ENCODE peak calls at places on chromosomes 11 and 22, in nine cellular contexts. U, A, Y, E, J, F, K, Z and R are unnamed samples.

GRCh38 chr11:23123766-23124165 is 263.5 kb upstream of the CCDC179 start:
- DNase-seq in F (no peak), K (no peak), J (no peak), Z (peak), Y (no peak), U (peak), A (no peak), E (no peak), R (peak)

GRCh38 chr11:13134886-13135285 is 125.8 kb downstream of the RASSF10 start:
- DNase-seq in F (no peak), Z (no peak), K (no peak), U (no peak), E (no peak), Y (no peak), A (no peak), J (no peak), R (no peak)

GRCh38 chr11:68383976-68384501 is 71.6 kb downstream of the LRP5 start:
- DNase-seq in Z (peak), U (peak), E (peak), J (peak), A (peak), F (peak), K (peak), Y (no peak), R (no peak)

GRCh38 chr11:69135420-69136363 is 20.0 kb upstream of the SMIM38 start:
- DNase-seq in K (no peak), A (no peak), J (no peak), Z (no peak), U (no peak), Y (peak), F (no peak), E (no peak), R (no peak)

GRCh38 chr11:126305699-126306098 is 1.8 kb downstream of the DCPS start:
- DNase-seq in U (no peak), F (no peak), Z (no peak), E (no peak), Y (no peak), K (no peak), A (peak), J (peak), R (no peak)

GRCh38 chr11:95715777-95716241 is 73.8 kb downstream of the FAM76B start:
- DNase-seq in Z (peak), U (peak), Y (no peak), F (no peak), A (no peak), E (no peak), K (no peak), J (peak), R (no peak)

GRCh38 chr22:35749808-35750207 is 32.1 kb downstream of the APOL5 start:
- DNase-seq in J (peak), Z (no peak), U (no peak), E (no peak), A (no peak), F (no peak), Y (no peak), K (no peak), R (peak)

GRCh38 chr11:9120659-9121350 is 29.4 kb upstream of the SCUBE2 start:
- DNase-seq in F (peak), Y (no peak), U (no peak), E (no peak), J (no peak), Z (no peak), K (no peak), A (no peak), R (no peak)

GRCh38 chr11:34158661-34159060 is 53.2 kb downstream of the NAT10 start:
- DNase-seq in A (no peak), Y (no peak), U (no peak), E (no peak), Z (no peak), K (no peak), J (peak), F (no peak), R (no peak)

GRCh38 chr11:70928854-70929598 is 323.4 kb downstream of the SHANK2 start:
- DNase-seq in K (no peak), J (no peak), U (no peak), E (no peak), F (no peak), Z (no peak), A (no peak), Y (no peak), R (no peak)

GRCh38 chr11:68912254-68912653 is 8.6 kb downstream of the IGHMBP2 start:
- DNase-seq in Z (no peak), F (no peak), E (no peak), U (peak), K (no peak), Y (no peak), A (no peak), J (no peak), R (no peak)

GRCh38 chr22:23522642-23523251 is 57.3 kb downstream of the IGLL1 start:
- DNase-seq in K (peak), J (no peak), U (peak), F (no peak), E (no peak), Y (no peak), Z (no peak), A (peak), R (no peak)

GRCh38 chr11:115042002-115042401 is 363.7 kb downstream of the NXPE2 start:
- DNase-seq in F (no peak), Z (no peak), A (no peak), K (peak), Y (no peak), E (no peak), J (no peak), U (no peak), R (no peak)

GRCh38 chr11:1943977-1944376 is 3.2 kb upstream of the MRPL23 start:
- DNase-seq in J (no peak), Z (peak), U (peak), E (peak), K (no peak), Y (no peak), F (no peak), A (no peak), R (peak)

GRCh38 chr11:3989251-3989650 is 105.3 kb upstream of the RRM1 start:
- DNase-seq in Z (no peak), K (no peak), Y (no peak), J (no peak), A (peak), F (no peak), E (no peak), U (no peak), R (no peak)

GRCh38 chr11:63547076-63547475 is 10.5 kb downstream of the PLAAT4 start:
- DNase-seq in Z (no peak), A (no peak), U (no peak), Y (no peak), J (no peak), F (no peak), K (no peak), E (no peak), R (no peak)

GRCh38 chr11:63543711-63544110 is 7.1 kb downstream of the PLAAT4 start:
- DNase-seq in Z (no peak), U (no peak), A (no peak), E (no peak), J (no peak), K (no peak), F (no peak), Y (no peak), R (no peak)

GRCh38 chr11:63549411-63549810 is 12.8 kb downstream of the PLAAT4 start:
- DNase-seq in E (no peak), K (no peak), U (no peak), F (no peak), Y (peak), J (no peak), A (no peak), Z (no peak), R (no peak)

GRCh38 chr11:63551889-63552266 is 11.3 kb downstream of the PLAAT2 start:
- DNase-seq in K (no peak), J (no peak), E (no peak), A (no peak), U (no peak), Z (no peak), Y (peak), F (no peak), R (no peak)

DNA sequence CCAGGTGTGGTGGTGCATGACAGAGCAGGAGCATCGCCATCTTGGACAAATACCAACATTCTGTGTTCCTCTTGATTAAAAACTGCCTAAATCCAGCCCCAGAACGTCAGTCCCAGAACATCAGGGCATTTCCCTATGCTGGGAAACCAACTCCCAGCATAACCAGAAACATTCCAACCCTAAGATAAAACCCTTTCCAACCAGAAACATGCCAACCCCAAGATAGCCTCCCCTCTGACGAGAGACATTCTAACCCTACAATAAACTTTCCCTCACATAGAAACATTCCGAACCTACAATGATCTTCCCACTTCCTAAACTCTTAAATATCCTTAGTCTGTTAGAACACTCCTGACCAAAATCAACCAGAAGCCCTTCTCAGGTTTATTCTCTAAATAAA is 11.6 kb downstream of the PLAAT4 start:
- DNase-seq in Y (no peak), K (no peak), J (no peak), Z (no peak), E (no peak), A (no peak), U (no peak), F (no peak), R (no peak)
- H3K4me3 ChIP-seq in Y (no peak), K (no peak), J (no peak), Z (no peak), E (no peak), A (no peak), U (no peak), F (no peak), R (no peak)

GRCh38 chr11:100574894-100575769 is 112.0 kb upstream of the ARHGAP42 start:
- DNase-seq in K (no peak), A (no peak), E (no peak), F (no peak), J (no peak), U (peak), Y (no peak), Z (peak), R (no peak)
- TF ChIP-seq CTCF in K (peak), A (peak), E (no peak), F (peak), J (peak), U (peak), Y (no peak), Z (peak), R (no peak)

DNA sequence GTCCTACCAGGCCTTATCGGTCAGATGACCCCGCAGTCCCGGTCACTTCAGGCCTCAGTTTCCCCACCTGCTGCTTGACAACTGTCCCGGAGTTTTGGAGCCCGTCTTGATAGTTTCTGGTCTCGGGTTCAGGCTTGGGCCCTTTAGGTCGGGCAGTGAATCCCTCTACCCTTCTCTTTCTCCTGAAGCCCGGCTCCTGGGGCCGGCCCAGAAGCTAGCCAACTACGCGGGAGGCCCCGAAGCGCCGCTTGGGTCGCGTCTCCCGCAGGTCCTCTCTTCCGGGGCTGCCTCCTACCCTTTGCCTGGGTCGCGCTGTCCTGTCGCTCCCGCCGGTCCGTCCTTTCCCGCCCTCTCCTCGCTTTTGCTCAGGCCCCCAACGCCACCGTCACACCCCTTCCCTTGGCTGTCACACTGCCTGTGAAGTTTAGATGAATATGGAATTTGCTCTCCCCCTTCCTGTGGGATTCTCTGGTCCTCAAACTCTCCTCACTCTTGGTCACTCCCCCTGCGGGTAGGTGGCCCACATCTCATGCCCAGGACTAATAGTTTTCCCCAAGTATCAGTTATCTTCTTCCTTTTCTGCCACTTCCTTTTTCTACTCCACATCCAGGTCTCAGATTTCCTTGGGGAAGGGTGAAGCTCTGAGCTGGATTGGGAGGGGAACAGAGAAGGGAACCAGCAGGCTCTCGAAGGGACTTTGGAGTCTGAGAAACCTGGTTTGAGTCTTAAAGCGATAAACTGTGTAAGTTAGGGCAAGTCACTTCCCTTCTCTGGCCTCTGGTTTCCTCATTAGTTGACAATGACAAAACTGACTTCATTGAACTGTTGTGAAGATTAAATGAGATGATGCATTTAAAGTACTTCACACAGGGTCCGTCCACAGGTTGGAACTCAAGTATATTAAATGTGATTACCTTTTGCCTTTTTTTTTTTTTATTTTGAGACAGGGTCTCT is 791 bp downstream of the RAB1B start:
- DNase-seq in Z (no peak), U (peak), K (no peak), J (peak), Y (no peak), A (no peak), F (peak), E (no peak), R (peak)
- H3K4me3 ChIP-seq in Z (peak), U (peak), K (peak), J (peak), Y (peak), A (peak), F (peak), E (peak), R (peak)

DNA sequence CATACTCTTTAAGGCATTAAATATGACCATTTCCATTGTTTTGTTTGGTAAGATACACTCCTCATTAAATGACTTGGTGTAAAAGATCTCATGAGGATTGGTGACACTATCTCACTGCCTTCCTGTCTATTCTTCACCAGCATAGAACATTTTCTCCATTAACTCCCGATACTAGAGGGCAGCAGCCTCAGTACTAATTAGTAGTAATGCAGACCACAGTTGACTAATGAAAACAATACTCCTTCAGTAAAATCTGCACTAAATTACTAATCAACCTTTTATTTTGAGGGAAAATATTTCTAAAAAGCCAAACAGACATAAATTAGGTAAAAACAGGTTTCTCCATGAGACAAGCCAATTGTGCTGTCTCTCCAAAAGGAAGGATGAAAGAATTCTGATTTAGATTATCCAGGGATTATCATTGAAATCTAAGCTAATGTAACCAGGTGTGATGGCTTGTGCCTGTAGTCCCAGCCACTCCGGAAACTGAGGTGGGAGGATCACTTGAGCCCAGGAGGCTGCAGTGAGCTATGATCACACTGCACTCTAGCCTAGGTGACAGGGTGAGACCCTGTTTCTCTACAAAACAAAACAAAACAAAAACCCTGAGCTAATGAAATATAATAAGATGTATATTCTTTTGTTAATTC is 9.4 kb downstream of the PGM2L1 start:
- DNase-seq in E (peak), F (peak), A (no peak), J (peak), K (peak), Z (peak), Y (no peak), U (peak), R (peak)
- TF ChIP-seq CTCF in E (peak), F (peak), A (peak), J (peak), K (peak), Z (peak), Y (peak), U (peak), R (peak)

GRCh38 chr11:129614256-129614944 is 201.2 kb upstream of the TMEM45B start:
- DNase-seq in Y (no peak), A (no peak), J (no peak), F (no peak), K (no peak), U (no peak), Z (no peak), E (no peak), R (no peak)

GRCh38 chr11:129613076-129613475 is 202.6 kb upstream of the TMEM45B start:
- DNase-seq in J (no peak), U (no peak), F (no peak), Z (peak), A (no peak), E (no peak), Y (no peak), K (no peak), R (no peak)

GRCh38 chr11:129610125-129610524 is 205.5 kb upstream of the TMEM45B start:
- DNase-seq in A (no peak), J (no peak), Y (no peak), U (no peak), K (no peak), Z (no peak), F (no peak), E (no peak), R (no peak)

GRCh38 chr11:129610545-129610944 is 205.1 kb upstream of the TMEM45B start:
- DNase-seq in Z (no peak), J (no peak), A (no peak), U (no peak), Y (no peak), E (no peak), F (no peak), K (no peak), R (no peak)

GRCh38 chr11:129611661-129612566 is 203.7 kb upstream of the TMEM45B start:
- DNase-seq in K (no peak), Y (no peak), J (no peak), U (peak), A (no peak), Z (no peak), E (no peak), F (no peak), R (no peak)
- H3K4me3 ChIP-seq in K (no peak), Y (no peak), J (no peak), U (no peak), A (no peak), Z (no peak), E (no peak), F (no peak), R (no peak)

GRCh38 chr11:118640332-118641154 is 33.1 kb downstream of the PHLDB1 start:
- DNase-seq in Y (no peak), U (no peak), K (no peak), E (no peak), Z (no peak), F (no peak), J (no peak), A (no peak), R (no peak)
- TF ChIP-seq CTCF in Y (no peak), U (no peak), K (no peak), E (peak), Z (peak), F (no peak), J (no peak), A (no peak), R (no peak)